ENCODE peak calls at places on chromosomes 7 and 10, in eight cellular contexts. O is tibial nerve, D is PC-9, L is astrocyte of the spinal cord, I is IMR-90, J is K562, G is prostate gland, B is dorsolateral prefrontal cortex. A is an unnamed sample.

GRCh38 chr10:79399242-79399831 is 46.1 kb downstream of the ZCCHC24 start:
- DNase-seq in O (peak), D (no peak), L (peak), I (peak), J (peak), G (peak), B (peak), A (peak)

GRCh38 chr10:86647773-86648705 is 6.3 kb upstream of the OPN4 start:
- DNase-seq in O (no peak), D (peak), L (no peak), I (no peak), J (no peak), G (no peak), B (peak), A (no peak)

GRCh38 chr7:1542329-1542728 is 11.8 kb downstream of the MAFK start:
- DNase-seq in O (no peak), D (no peak), L (no peak), I (no peak), J (no peak), G (no peak), B (no peak), A (no peak)

GRCh38 chr10:103512591-103513382 is 19.3 kb downstream of the NEURL1 start:
- DNase-seq in O (no peak), D (no peak), L (no peak), I (no peak), J (no peak), G (peak), B (peak), A (no peak)

GRCh38 chr7:155178096-155178495 is 108.0 kb downstream of the HTR5A start:
- DNase-seq in O (no peak), D (no peak), L (no peak), I (no peak), J (no peak), G (no peak), B (no peak), A (no peak)

GRCh38 chr7:104767826-104768536 is 246.0 kb upstream of the KMT2E start:
- DNase-seq in O (no peak), D (no peak), L (no peak), I (no peak), J (no peak), G (no peak), B (no peak), A (no peak)

GRCh38 chr7:104700336-104700735 is 313.7 kb upstream of the KMT2E start:
- DNase-seq in O (no peak), D (no peak), L (no peak), I (no peak), J (no peak), G (no peak), B (no peak), A (no peak)

GRCh38 chr10:93437000-93437945 is 44.9 kb downstream of the MYOF start:
- DNase-seq in O (peak), D (peak), L (peak), I (peak), J (no peak), G (peak), B (no peak), A (peak)

GRCh38 chr10:117743517-117743916 is 201.0 kb downstream of the EMX2 start:
- DNase-seq in O (no peak), D (no peak), L (no peak), I (no peak), J (no peak), G (no peak), B (no peak), A (no peak)

GRCh38 chr7:29607889-29608288 is 44.3 kb downstream of the PRR15 start:
- DNase-seq in O (no peak), D (peak), L (peak), I (no peak), J (no peak), G (no peak), B (no peak), A (no peak)

GRCh38 chr7:43302211-43302711 is 189.8 kb downstream of the HECW1 start:
- DNase-seq in O (no peak), D (no peak), L (peak), I (peak), J (no peak), G (no peak), B (no peak), A (peak)

GRCh38 chr7:37853468-37853867 is 5.1 kb downstream of the NME8 start:
- DNase-seq in O (no peak), D (peak), L (no peak), I (no peak), J (peak), G (no peak), B (no peak), A (no peak)

GRCh38 chr7:101733713-101734475 is 83.5 kb upstream of the CUX1 start:
- DNase-seq in O (no peak), D (no peak), L (peak), I (peak), J (peak), G (no peak), B (no peak), A (no peak)

GRCh38 chr7:48427671-48428070 is 256.4 kb downstream of the ABCA13 start:
- DNase-seq in O (no peak), D (no peak), L (peak), I (no peak), J (no peak), G (no peak), B (no peak), A (no peak)

GRCh38 chr10:75640381-75640780 is 209.0 kb downstream of the LRMDA start:
- DNase-seq in O (no peak), D (no peak), L (no peak), I (no peak), J (no peak), G (no peak), B (no peak), A (no peak)

GRCh38 chr7:136600475-136600874 is 268.0 kb upstream of the CHRM2 start:
- DNase-seq in O (no peak), D (no peak), L (no peak), I (no peak), J (no peak), G (no peak), B (no peak), A (no peak)

GRCh38 chr7:116236020-116236630 is 25.8 kb downstream of the TES start:
- DNase-seq in O (peak), D (no peak), L (peak), I (peak), J (peak), G (peak), B (no peak), A (no peak)

GRCh38 chr10:1733720-1734119 is 3.6 kb downstream of the ADARB2 start:
- DNase-seq in O (no peak), D (no peak), L (no peak), I (no peak), J (no peak), G (no peak), B (no peak), A (no peak)

GRCh38 chr7:43697690-43698089 is 31.6 kb downstream of the COA1 start:
- DNase-seq in O (no peak), D (no peak), L (peak), I (peak), J (no peak), G (no peak), B (no peak), A (no peak)

GRCh38 chr7:101465576-101466196 is 103.0 kb downstream of the COL26A1 start:
- DNase-seq in O (no peak), D (no peak), L (no peak), I (no peak), J (no peak), G (no peak), B (no peak), A (no peak)

GRCh38 chr7:23058412-23059096 is 44.6 kb upstream of the HYCC1 start:
- DNase-seq in O (no peak), D (no peak), L (no peak), I (no peak), J (no peak), G (no peak), B (no peak), A (no peak)

GRCh38 chr7:33798671-33799325 is 106.5 kb upstream of the BMPER start:
- DNase-seq in O (no peak), D (no peak), L (no peak), I (no peak), J (no peak), G (no peak), B (no peak), A (no peak)

GRCh38 chr10:118501637-118502440 is 93.6 kb downstream of the PRLHR start:
- DNase-seq in O (no peak), D (peak), L (peak), I (no peak), J (no peak), G (peak), B (no peak), A (peak)

GRCh38 chr10:13845897-13846296 is 259.1 kb downstream of the PRPF18 start:
- DNase-seq in O (no peak), D (no peak), L (no peak), I (no peak), J (no peak), G (no peak), B (no peak), A (no peak)

GRCh38 chr7:76063114-76063513 is 15.2 kb downstream of the MDH2 start:
- DNase-seq in O (no peak), D (no peak), L (no peak), I (no peak), J (no peak), G (no peak), B (no peak), A (no peak)

GRCh38 chr10:69803809-69804208 is 2.1 kb downstream of the COL13A1 start:
- DNase-seq in O (no peak), D (no peak), L (no peak), I (no peak), J (no peak), G (no peak), B (no peak), A (no peak)

GRCh38 chr10:97428572-97428981 is 2.6 kb downstream of the PGAM1 start:
- DNase-seq in O (no peak), D (no peak), L (no peak), I (no peak), J (no peak), G (no peak), B (no peak), A (no peak)

DNA sequence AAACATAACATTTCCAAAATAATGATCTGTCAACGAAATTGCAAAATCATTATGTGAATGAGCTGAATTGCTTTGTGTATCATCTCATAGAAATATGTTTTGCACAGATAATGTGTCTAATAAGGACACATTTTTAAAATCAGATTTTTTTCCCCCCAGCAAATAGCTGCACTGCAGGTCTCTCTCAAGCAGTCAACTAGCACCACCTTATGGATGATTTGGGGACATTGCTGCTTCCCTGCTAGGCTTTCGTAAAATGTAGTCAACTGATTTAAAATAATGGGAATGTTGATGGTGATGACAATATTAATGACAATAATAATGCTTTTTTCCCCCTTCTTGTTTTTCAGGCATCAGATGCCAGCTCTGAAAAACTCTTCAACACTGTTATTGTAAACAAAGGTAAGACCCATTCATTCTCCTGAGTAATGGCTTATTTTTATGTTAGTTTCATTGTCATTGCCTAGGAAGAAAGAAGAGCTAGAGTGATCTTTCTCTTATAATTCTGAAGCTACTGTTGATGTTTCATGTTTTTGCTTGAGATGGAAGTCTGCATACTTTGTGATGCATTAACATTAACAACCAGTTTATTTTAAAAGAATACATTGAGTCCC is 433.6 kb upstream of the GALNT17 start:
- DNase-seq in O (no peak), D (no peak), L (peak), I (peak), J (peak), G (peak), B (no peak), A (peak)
- H3K4me3 ChIP-seq in O (no peak), D (no peak), L (no peak), I (no peak), J (no peak), G (no peak), B (no peak), A (no peak)

GRCh38 chr10:132788831-132789219 is 2.9 kb upstream of the NKX6-2 start:
- DNase-seq in O (no peak), D (no peak), L (no peak), I (no peak), J (no peak), G (no peak), B (no peak), A (no peak)

GRCh38 chr10:132789659-132790148 is 3.8 kb upstream of the NKX6-2 start:
- DNase-seq in O (no peak), D (no peak), L (no peak), I (no peak), J (no peak), G (no peak), B (no peak), A (no peak)

GRCh38 chr10:132786529-132787252 is 744 bp upstream of the NKX6-2 start:
- DNase-seq in O (no peak), D (no peak), L (no peak), I (no peak), J (no peak), G (no peak), B (peak), A (no peak)

GRCh38 chr10:132787253-132788179 is 1.6 kb upstream of the NKX6-2 start:
- DNase-seq in O (no peak), D (no peak), L (no peak), I (no peak), J (no peak), G (no peak), B (peak), A (no peak)

DNA sequence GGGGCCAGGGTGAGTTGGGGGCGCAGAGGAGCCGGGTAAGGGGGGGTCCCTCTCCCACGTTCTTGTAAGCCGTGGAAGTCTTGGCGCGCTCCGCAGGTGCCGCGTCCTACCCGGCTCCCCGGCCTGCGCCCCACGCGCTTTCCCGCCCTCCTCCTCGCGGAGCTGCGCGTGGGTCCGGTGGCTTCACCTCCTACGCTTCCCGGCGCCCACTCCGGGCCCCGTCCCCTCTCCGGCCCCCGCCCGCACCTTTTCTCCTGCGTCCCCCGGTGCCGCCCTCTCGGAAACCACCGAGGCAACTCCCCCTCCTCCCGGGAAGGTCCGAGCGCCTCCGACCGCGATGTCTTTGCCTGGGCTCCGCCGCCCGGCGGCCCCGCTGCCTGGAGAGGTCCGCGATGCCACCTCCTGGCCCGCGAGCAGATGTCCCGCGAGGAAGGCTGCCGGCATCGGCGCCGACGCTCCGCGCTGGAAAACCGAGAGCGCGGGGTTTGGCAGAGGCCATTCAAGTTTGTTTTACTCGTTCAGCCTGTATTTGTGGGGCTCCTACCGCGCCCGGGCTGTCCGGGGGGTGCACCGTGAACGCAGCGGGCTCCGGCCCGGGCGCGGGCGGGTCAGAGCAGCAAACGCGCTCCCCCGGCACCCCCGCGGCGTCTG is 2.4 kb upstream of the NKX6-2 start:
- DNase-seq in O (no peak), D (no peak), L (peak), I (peak), J (no peak), G (peak), B (peak), A (no peak)
- TF ChIP-seq CTCF in O (peak), D (no peak), L (peak), I (peak), J (no peak), G (no peak), B (peak), A (peak)

GRCh38 chr10:133139561-133140065 is 20.4 kb upstream of the KNDC1 start:
- DNase-seq in O (no peak), D (no peak), L (no peak), I (no peak), J (no peak), G (no peak), B (no peak), A (no peak)
- H3K4me3 ChIP-seq in O (no peak), D (no peak), L (no peak), I (no peak), J (no peak), G (no peak), B (no peak), A (no peak)

GRCh38 chr10:82037076-82037475 is 162.1 kb downstream of the NRG3 start:
- DNase-seq in O (no peak), D (no peak), L (no peak), I (no peak), J (no peak), G (peak), B (peak), A (no peak)

GRCh38 chr10:82038587-82038986 is 163.6 kb downstream of the NRG3 start:
- DNase-seq in O (no peak), D (no peak), L (no peak), I (no peak), J (no peak), G (no peak), B (no peak), A (no peak)

GRCh38 chr10:82041018-82041417 is 166.0 kb downstream of the NRG3 start:
- DNase-seq in O (no peak), D (no peak), L (no peak), I (no peak), J (no peak), G (no peak), B (no peak), A (no peak)
- TF ChIP-seq CTCF in O (no peak), D (no peak), L (no peak), I (no peak), J (no peak), G (no peak), B (no peak), A (no peak)

GRCh38 chr7:6344278-6344677 is 71.9 kb upstream of the CYTH3 start:
- DNase-seq in O (no peak), D (no peak), L (no peak), I (no peak), J (no peak), G (no peak), B (no peak), A (no peak)

GRCh38 chr7:6340241-6340640 is 67.8 kb upstream of the CYTH3 start:
- DNase-seq in O (no peak), D (no peak), L (no peak), I (no peak), J (no peak), G (no peak), B (no peak), A (no peak)

GRCh38 chr7:6338551-6339274 is 66.3 kb upstream of the CYTH3 start:
- DNase-seq in O (no peak), D (no peak), L (no peak), I (no peak), J (no peak), G (no peak), B (no peak), A (no peak)
- H3K4me3 ChIP-seq in O (no peak), D (no peak), L (no peak), I (no peak), J (no peak), G (no peak), B (no peak), A (no peak)